ENCODE peak calls at places on chromosome 9, in seven cellular contexts. B is fibroblast of lung; O is uterus; P is CD4-positive, CD25-positive, alpha-beta regulatory T cell; C is HCT116; U is endothelial cell of umbilical vein; D is A549. M is an unnamed sample. For H3K9me3, the result is how much of the 10 kb centered on the place peaks cover.

GRCh38 chr9:26078706-26079105 is 400.5 kb upstream of the TUSC1 start:
- DNase-seq in C (no peak), U (no peak), B (no peak), P (no peak), O (no peak), D (no peak), M (no peak)

GRCh38 chr9:79734989-79735779 is 163.4 kb downstream of the TLE4 start:
- DNase-seq in O (no peak), D (no peak), U (no peak), B (no peak), C (no peak), P (no peak), M (no peak)

GRCh38 chr9:132193227-132194110 is 31.6 kb downstream of the NTNG2 start:
- DNase-seq in O (no peak), B (no peak), C (no peak), U (no peak), P (no peak), D (no peak), M (no peak)

GRCh38 chr9:11158063-11158462 is 545.3 kb upstream of the PTPRD start:
- DNase-seq in B (no peak), O (no peak), D (no peak), P (no peak), C (no peak), U (no peak), M (no peak)

GRCh38 chr9:120397453-120397852 is 182.5 kb downstream of the CDK5RAP2 start:
- DNase-seq in D (no peak), B (no peak), O (no peak), U (no peak), P (no peak), C (no peak), M (no peak)

GRCh38 chr9:18482371-18482770 is 8.4 kb downstream of the ADAMTSL1 start:
- DNase-seq in U (peak), P (no peak), O (no peak), B (no peak), C (no peak), D (no peak), M (no peak)

GRCh38 chr9:134060546-134060945 is 7.3 kb downstream of the BRD3 start:
- DNase-seq in P (no peak), C (no peak), U (no peak), B (no peak), O (no peak), D (no peak), M (no peak)

GRCh38 chr9:35518981-35519679 is 29.2 kb downstream of the RUSC2 start:
- DNase-seq in O (no peak), U (peak), C (no peak), D (peak), P (no peak), B (peak), M (peak)

GRCh38 chr9:99193466-99193821 is 28.3 kb downstream of the ALG2 start:
- DNase-seq in U (no peak), O (no peak), D (no peak), P (no peak), B (no peak), C (no peak), M (no peak)

GRCh38 chr9:3059781-3060468 is 216.0 kb upstream of the PUM3 start:
- DNase-seq in B (no peak), P (no peak), D (no peak), U (no peak), C (no peak), O (no peak), M (no peak)

GRCh38 chr9:72315510-72316287 is 49.3 kb downstream of the ZFAND5 start:
- DNase-seq in B (peak), O (no peak), C (no peak), P (no peak), U (no peak), D (peak), M (peak)

GRCh38 chr9:100602302-100602930 is 24.5 kb downstream of the CAVIN4 start:
- DNase-seq in P (no peak), U (peak), D (peak), C (peak), B (peak), O (no peak), M (no peak)

GRCh38 chr9:21661626-21662025 is 140.8 kb upstream of the MTAP start:
- DNase-seq in D (no peak), B (peak), P (no peak), C (no peak), U (no peak), O (no peak), M (no peak)

GRCh38 chr9:113005777-113006176 is 6.2 kb downstream of the ZNF883 start:
- DNase-seq in D (no peak), P (no peak), U (no peak), B (no peak), O (no peak), C (no peak), M (no peak)

GRCh38 chr9:35828716-35829083 is at the start of gene FAM221B:
- DNase-seq in C (no peak), B (no peak), O (no peak), P (no peak), U (no peak), D (no peak), M (no peak)

GRCh38 chr9:82247318-82247717 is 258.7 kb downstream of the SPATA31D1 start:
- DNase-seq in O (no peak), B (no peak), C (no peak), P (no peak), D (no peak), U (no peak), M (no peak)

GRCh38 chr9:98940278-98940677 is 3.4 kb upstream of the COL15A1 start:
- DNase-seq in D (no peak), P (no peak), U (no peak), C (no peak), B (no peak), O (no peak), M (no peak)

GRCh38 chr9:36963356-36963755 is 70.7 kb downstream of the PAX5 start:
- DNase-seq in P (no peak), O (no peak), B (no peak), D (no peak), U (no peak), C (no peak), M (no peak)

GRCh38 chr9:32899181-32899580 is 102.2 kb downstream of the APTX start:
- DNase-seq in O (no peak), B (no peak), U (no peak), D (no peak), P (no peak), C (no peak), M (no peak)

GRCh38 chr9:75051285-75051684 is 23.2 kb upstream of the CARNMT1 start:
- DNase-seq in C (no peak), U (no peak), O (no peak), D (no peak), B (no peak), P (no peak), M (no peak)

GRCh38 chr9:21477466-21477865 is 4.6 kb downstream of the IFNE start:
- DNase-seq in O (no peak), B (no peak), U (no peak), C (no peak), P (no peak), D (no peak), M (no peak)

GRCh38 chr9:37902131-37902530 is 1.8 kb downstream of the SLC25A51 start:
- DNase-seq in U (no peak), B (no peak), D (no peak), P (no peak), O (no peak), C (no peak), M (no peak)

DNA sequence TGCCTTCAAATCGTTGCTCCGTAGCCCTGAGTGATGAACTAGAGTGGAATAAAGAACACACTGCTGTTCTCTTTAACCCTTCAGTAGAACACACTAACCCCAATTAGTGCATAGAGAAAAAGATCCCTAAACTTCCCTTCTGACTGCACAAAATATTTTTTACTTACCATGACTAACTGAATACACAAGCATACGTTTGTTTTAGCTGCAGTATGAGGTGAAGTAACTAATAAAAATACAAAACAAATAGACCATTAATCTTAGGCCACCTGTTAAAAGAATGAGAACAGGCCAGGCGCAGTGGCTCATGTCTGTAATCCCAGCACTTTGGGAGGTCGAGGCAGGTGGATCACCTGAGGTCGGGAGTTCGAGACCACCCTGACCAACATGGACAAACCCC is 15.2 kb downstream of the PSAT1 start:
- DNase-seq in U (no peak), D (no peak), P (no peak), O (no peak), C (no peak), B (no peak), M (no peak)
- H3K4me3 ChIP-seq in U (no peak), D (no peak), P (no peak), O (no peak), C (no peak), B (no peak), M (no peak)

DNA sequence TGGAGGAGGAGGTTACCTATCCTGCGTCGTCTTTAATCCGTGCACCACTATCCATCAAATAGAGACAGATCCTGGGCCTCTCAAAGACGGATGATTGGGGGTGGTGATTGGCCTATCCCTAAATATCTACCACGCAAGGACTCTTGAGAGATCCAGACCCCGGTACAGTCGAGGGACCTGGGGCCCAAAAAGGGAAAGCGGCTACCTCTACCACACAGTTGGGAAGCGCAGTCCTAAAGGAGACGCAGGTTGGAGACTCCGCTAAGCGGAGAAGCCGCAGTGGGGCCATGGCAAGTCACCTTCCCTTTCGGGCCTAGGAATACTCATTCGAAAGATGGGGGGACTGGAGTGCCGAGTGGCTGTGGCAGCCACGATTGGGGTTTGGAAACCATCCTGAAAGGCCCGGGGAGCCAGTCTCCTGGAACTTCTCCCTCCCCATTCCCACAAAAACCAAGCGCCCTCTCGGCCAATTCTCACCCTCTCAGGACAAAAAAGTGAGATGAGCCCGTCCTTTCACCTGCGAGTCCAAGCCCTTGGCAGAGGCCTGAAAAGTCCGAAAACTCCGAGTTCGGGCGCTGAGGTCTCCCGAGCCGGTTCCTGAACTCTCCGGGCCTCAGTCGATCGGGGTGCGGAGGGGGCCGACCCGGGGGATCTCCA is 499 bp upstream of the FOXE1 start:
- DNase-seq in O (no peak), C (no peak), D (no peak), U (no peak), B (no peak), P (no peak), M (no peak)
- H3K9me3 ChIP-seq in O (under half), C (under half), D (under half), U (under half), B (under half), P (under half), M (under half)

DNA sequence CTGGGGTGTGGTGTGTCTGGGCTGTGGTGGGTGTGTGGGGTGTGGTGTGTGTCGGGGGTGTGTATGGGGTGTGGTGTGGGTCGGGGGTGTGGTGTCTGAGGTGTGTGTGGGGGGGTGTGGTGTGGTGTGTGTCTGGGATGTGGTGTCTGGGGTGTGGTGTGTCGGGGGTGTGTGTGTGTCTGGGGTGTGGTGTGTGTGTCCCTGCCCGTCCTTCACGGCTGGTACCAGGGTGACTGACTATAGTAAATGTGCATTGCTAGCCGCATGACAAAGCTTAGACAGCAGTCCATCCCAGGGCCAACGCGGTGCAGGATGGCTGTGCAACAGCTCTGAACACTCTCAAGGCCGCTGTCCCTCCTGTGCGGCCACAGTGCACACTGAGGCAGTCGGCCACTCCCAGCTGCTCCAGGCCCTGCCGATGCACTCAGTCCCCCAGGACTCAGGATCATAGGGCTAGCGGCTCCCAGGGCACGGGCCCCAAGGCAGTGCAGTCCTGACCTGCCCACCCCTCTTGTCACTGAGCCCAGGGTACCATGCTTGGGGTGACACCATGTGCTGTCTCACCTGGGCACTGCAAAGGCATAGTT is 54.0 kb downstream of the SECISBP2 start:
- DNase-seq in U (no peak), B (no peak), D (peak), O (no peak), C (no peak), P (peak), M (no peak)
- H3K4me3 ChIP-seq in U (no peak), B (no peak), D (no peak), O (no peak), C (no peak), P (no peak), M (no peak)

GRCh38 chr9:76162109-76162730 is 232.0 kb downstream of the RFK start:
- DNase-seq in O (no peak), B (no peak), C (no peak), U (no peak), D (no peak), P (no peak), M (no peak)
- H3K9me3 ChIP-seq in O (under half), B (under half), C (under half), U (under half), D (under half), P (under half), M (under half)

GRCh38 chr9:127875306-127875966 is 2.0 kb downstream of the AK1 start:
- DNase-seq in U (no peak), C (no peak), D (no peak), B (peak), P (no peak), O (no peak), M (no peak)
- H3K4me3 ChIP-seq in U (no peak), C (no peak), D (no peak), B (peak), P (no peak), O (no peak), M (peak)

GRCh38 chr9:40927851-40928802 is 200.4 kb downstream of the FOXD4L6 start:
- DNase-seq in C (no peak), P (no peak), O (no peak), B (no peak), U (no peak), D (no peak), M (no peak)
- H3K9me3 ChIP-seq in C (under half), P (under half), O (half or more), B (under half), U (under half), D (half or more), M (under half)

GRCh38 chr9:127393680-127394079 is 3.3 kb upstream of the SLC2A8 start:
- DNase-seq in B (peak), D (no peak), P (no peak), O (no peak), U (no peak), C (no peak), M (no peak)

GRCh38 chr9:127396253-127396807 is 639 bp upstream of the SLC2A8 start:
- DNase-seq in B (no peak), C (no peak), O (no peak), P (no peak), U (no peak), D (no peak), M (no peak)

GRCh38 chr9:127397722-127398647 is 1.0 kb downstream of the SLC2A8 start:
- DNase-seq in U (peak), C (no peak), B (peak), P (peak), D (peak), O (peak), M (peak)

GRCh38 chr9:127396808-127397721 is at the start of gene SLC2A8:
- DNase-seq in C (peak), B (peak), U (peak), O (peak), P (peak), D (peak), M (peak)

GRCh38 chr9:127395491-127396252 is 1.3 kb upstream of the SLC2A8 start:
- DNase-seq in U (no peak), B (no peak), C (no peak), P (no peak), O (no peak), D (no peak), M (no peak)
- H3K4me3 ChIP-seq in U (no peak), B (no peak), C (no peak), P (no peak), O (no peak), D (peak), M (peak)

DNA sequence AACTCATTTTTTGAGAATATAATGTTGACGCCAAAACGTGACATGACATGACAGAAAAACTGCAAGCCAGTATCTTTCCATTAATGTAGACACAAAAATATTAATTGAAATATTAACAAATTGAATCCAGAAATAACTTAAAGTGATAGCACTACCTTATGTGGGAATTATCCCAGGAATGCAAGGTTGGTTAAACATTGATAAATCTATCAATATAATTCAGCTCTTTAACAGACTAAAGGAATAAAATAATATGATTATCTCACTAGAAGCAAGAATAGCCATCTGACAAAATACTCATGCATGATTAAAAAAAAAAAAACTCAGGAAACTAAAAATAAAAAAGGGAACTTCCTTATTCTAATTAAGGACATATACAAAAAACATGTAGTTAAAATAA is 6.8 kb downstream of the ZNF510 start:
- DNase-seq in C (no peak), P (no peak), D (no peak), U (no peak), B (no peak), O (no peak), M (no peak)
- H3K9me3 ChIP-seq in C (under half), P (half or more), D (half or more), U (under half), B (under half), O (half or more), M (under half)

GRCh38 chr9:6644346-6645152 is 980 bp downstream of the GLDC start:
- DNase-seq in O (no peak), D (no peak), C (no peak), B (no peak), U (peak), P (peak), M (no peak)
- H3K4me3 ChIP-seq in O (no peak), D (peak), C (no peak), B (peak), U (no peak), P (peak), M (peak)

GRCh38 chr9:65410926-65411325 is 125.9 kb upstream of the FOXD4L5 start:
- DNase-seq in U (no peak), P (no peak), D (no peak), B (no peak), C (no peak), O (no peak), M (no peak)

GRCh38 chr9:65411901-65412300 is 126.9 kb upstream of the FOXD4L5 start:
- DNase-seq in O (no peak), D (no peak), B (no peak), U (no peak), P (no peak), C (no peak), M (no peak)

GRCh38 chr9:65411336-65411735 is 126.3 kb upstream of the FOXD4L5 start:
- DNase-seq in O (no peak), P (no peak), C (no peak), U (no peak), B (no peak), D (no peak), M (no peak)

GRCh38 chr9:65405253-65405652 is 120.2 kb upstream of the FOXD4L5 start:
- DNase-seq in U (no peak), C (no peak), P (no peak), O (no peak), B (no peak), D (no peak), M (no peak)

DNA sequence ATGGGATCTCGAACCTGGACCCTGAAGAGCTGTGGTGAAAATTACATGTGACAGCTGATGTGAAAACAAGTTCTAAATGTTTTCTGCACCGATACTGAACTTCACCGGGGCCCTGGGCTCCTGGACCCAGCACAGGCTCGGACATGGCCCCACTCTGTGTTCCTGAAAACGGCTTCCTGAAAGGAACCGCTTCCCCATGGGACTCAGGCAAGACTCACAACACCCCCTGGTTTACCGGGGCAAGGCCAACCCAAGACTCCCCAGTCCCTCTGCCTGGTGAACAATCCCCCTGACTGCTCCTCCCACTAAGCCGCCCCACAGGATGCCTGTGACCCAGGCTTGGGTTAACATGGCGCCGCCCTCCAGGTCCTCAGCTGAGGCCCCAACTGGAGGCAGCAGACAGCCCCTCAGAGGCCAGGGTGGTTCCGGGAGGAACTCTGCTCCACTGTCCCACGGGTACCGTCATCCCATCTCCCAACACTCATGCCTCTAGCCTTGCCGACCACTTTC is 124.5 kb upstream of the FOXD4L5 start:
- DNase-seq in B (no peak), D (no peak), P (no peak), U (no peak), O (no peak), C (no peak), M (no peak)
- H3K9me3 ChIP-seq in B (under half), D (under half), P (under half), U (under half), O (under half), C (under half), M (under half)

M was measured in gastrocnemius medialis.